ENCODE peak calls at places on chromosomes 4 and X, in ten cellular contexts. V, R, E, P, U, T, F, Z, W and O are unnamed samples.

GRCh38 chr4:2686379-2687265 is 69.5 kb downstream of the TNIP2 start:
- DNase-seq in V (peak; percentile 9), R (no peak), E (no peak), P (no peak), U (no peak), T (no peak), F (no peak), Z (no peak), W (no peak), O (no peak)

GRCh38 chrX:44400588-44400987 is 57.1 kb upstream of the EFHC2 start:
- DNase-seq in V (no peak), R (no peak), E (no peak), P (peak; percentile 63), U (no peak), T (no peak), F (no peak), Z (no peak), W (no peak), O (no peak)

GRCh38 chrX:123425471-123425870 is 241.4 kb downstream of the GRIA3 start:
- DNase-seq in V (no peak), R (no peak), E (no peak), P (peak; percentile 33), U (no peak), T (no peak), F (no peak), Z (no peak), W (no peak), O (no peak)

GRCh38 chr4:122917731-122918130 is 4.7 kb downstream of the NUDT6 start:
- DNase-seq in V (no peak), R (no peak), E (no peak), P (no peak), U (no peak), T (no peak), F (no peak), Z (no peak), W (no peak), O (no peak)

GRCh38 chr4:155604718-155605601 is 61.7 kb upstream of the GUCY1A1 start:
- DNase-seq in V (no peak), R (no peak), E (no peak), P (no peak), U (no peak), T (no peak), F (no peak), Z (no peak), W (no peak), O (no peak)

GRCh38 chr4:20603671-20604313 is 96.5 kb upstream of the PACRGL start:
- DNase-seq in V (no peak), R (no peak), E (no peak), P (peak; percentile 3), U (no peak), T (no peak), F (no peak), Z (no peak), W (no peak), O (no peak)

GRCh38 chr4:8648816-8649630 is 56.5 kb downstream of the CPZ start:
- DNase-seq in V (no peak), R (no peak), E (no peak), P (no peak), U (no peak), T (no peak), F (no peak), Z (no peak), W (no peak), O (no peak)

GRCh38 chrX:39705299-39705698 is 392.5 kb downstream of the BCOR start:
- DNase-seq in V (no peak), R (no peak), E (no peak), P (peak; percentile 25), U (no peak), T (no peak), F (no peak), Z (no peak), W (no peak), O (peak; percentile 48)